ENCODE peak calls at places on chromosomes 16 and 17, in four cellular contexts. E is CD8-positive, alpha-beta T cell; O is PC-9; D is lower leg skin. W is an unnamed sample.

GRCh38 chr16:61194573-61194972 is 841.7 kb downstream of the CDH8 start:
- DNase-seq in E (no peak), O (no peak), D (no peak), W (no peak)

GRCh38 chr17:43768382-43768781 is 9.8 kb upstream of the SOST start:
- DNase-seq in D (peak), E (no peak), O (no peak), W (no peak)

GRCh38 chr16:55567382-55567781 is 898 bp downstream of the CAPNS2 start:
- DNase-seq in E (no peak), O (no peak), D (no peak), W (no peak)

GRCh38 chr17:29133146-29133713 is 47.0 kb downstream of the MYO18A start:
- DNase-seq in D (no peak), O (peak), E (no peak), W (peak)

GRCh38 chr17:73647331-73647730 is 3.1 kb upstream of the SDK2 start:
- DNase-seq in D (no peak), O (no peak), E (no peak), W (no peak)

GRCh38 chr16:88427376-88427775 is 25.7 kb upstream of the ZFPM1 start:
- DNase-seq in E (no peak), D (no peak), O (no peak), W (no peak)

GRCh38 chr16:24980077-24980793 is 34.9 kb downstream of the ARHGAP17 start:
- DNase-seq in D (no peak), E (no peak), O (peak), W (peak)

GRCh38 chr17:4944163-4944553 is 4.1 kb downstream of the RNF167 start:
- DNase-seq in E (peak), D (no peak), O (no peak), W (no peak)

GRCh38 chr17:66576473-66576872 is 258.4 kb upstream of the CACNG5 start:
- DNase-seq in E (no peak), O (no peak), D (no peak), W (no peak)

GRCh38 chr16:83954577-83955016 is 1.6 kb downstream of the OSGIN1 start:
- DNase-seq in E (no peak), D (peak), O (peak), W (peak)

GRCh38 chr17:75151893-75152292 is 2.4 kb downstream of the JPT1 start:
- DNase-seq in O (no peak), E (no peak), D (no peak), W (peak)

GRCh38 chr16:78240459-78241222 is 141.2 kb downstream of the WWOX start:
- DNase-seq in E (no peak), D (no peak), O (peak), W (peak)

GRCh38 chr17:21043296-21044232 is 753 bp upstream of the USP22 start:
- DNase-seq in O (peak), D (peak), E (peak), W (peak)

GRCh38 chr17:5695480-5695879 is 111.2 kb upstream of the NLRP1 start:
- DNase-seq in D (no peak), O (no peak), E (no peak), W (no peak)

GRCh38 chr17:5000237-5000639 is 2.5 kb downstream of the KIF1C start:
- DNase-seq in O (no peak), D (peak), E (no peak), W (no peak)

GRCh38 chr17:44693609-44694008 is 4.0 kb upstream of the CCDC43 start:
- DNase-seq in E (no peak), O (no peak), D (no peak), W (no peak)

GRCh38 chr16:66548068-66548467 is 1.9 kb downstream of the TK2 start:
- DNase-seq in E (no peak), D (no peak), O (no peak), W (no peak)

GRCh38 chr16:27508476-27508875 is 41.2 kb downstream of the GTF3C1 start:
- DNase-seq in O (no peak), E (no peak), D (no peak), W (no peak)

GRCh38 chr17:60231234-60231633 is 81.5 kb downstream of the CA4 start:
- DNase-seq in O (no peak), E (no peak), D (no peak), W (peak)

GRCh38 chr17:32158870-32159585 is 16.7 kb downstream of the RHOT1 start:
- DNase-seq in E (no peak), D (no peak), O (no peak), W (no peak)

GRCh38 chr17:67993153-67993997 is 2.9 kb downstream of the C17orf58 start:
- DNase-seq in E (peak), O (peak), D (peak), W (peak)

GRCh38 chr16:4322121-4323035 is 6.5 kb downstream of the GLIS2 start:
- DNase-seq in E (no peak), D (no peak), O (no peak), W (no peak)

GRCh38 chr17:74904687-74905409 is 11.4 kb upstream of the FADS6 start:
- DNase-seq in E (no peak), O (no peak), D (no peak), W (no peak)

GRCh38 chr16:57042157-57043111 is 49.9 kb upstream of the CPNE2 start:
- DNase-seq in O (no peak), E (peak), D (no peak), W (no peak)

GRCh38 chr17:1431631-1432104 is 24.4 kb downstream of the CRK start:
- DNase-seq in D (no peak), E (no peak), O (no peak), W (no peak)

GRCh38 chr17:49730078-49730786 is 22.5 kb upstream of the SLC35B1 start:
- DNase-seq in O (no peak), E (no peak), D (peak), W (no peak)

GRCh38 chr16:12900599-12901203 is 697 bp upstream of the SHISA9 start:
- DNase-seq in O (no peak), D (no peak), E (no peak), W (no peak)

GRCh38 chr16:12896562-12896961 is 4.8 kb upstream of the SHISA9 start:
- DNase-seq in E (no peak), O (peak), D (no peak), W (peak)

GRCh38 chr16:12901204-12901596 is 198 bp upstream of the SHISA9 start:
- DNase-seq in O (peak), D (no peak), E (no peak), W (no peak)

GRCh38 chr16:12899529-12900168 is 1.7 kb upstream of the SHISA9 start:
- DNase-seq in D (no peak), E (no peak), O (peak), W (peak)

DNA sequence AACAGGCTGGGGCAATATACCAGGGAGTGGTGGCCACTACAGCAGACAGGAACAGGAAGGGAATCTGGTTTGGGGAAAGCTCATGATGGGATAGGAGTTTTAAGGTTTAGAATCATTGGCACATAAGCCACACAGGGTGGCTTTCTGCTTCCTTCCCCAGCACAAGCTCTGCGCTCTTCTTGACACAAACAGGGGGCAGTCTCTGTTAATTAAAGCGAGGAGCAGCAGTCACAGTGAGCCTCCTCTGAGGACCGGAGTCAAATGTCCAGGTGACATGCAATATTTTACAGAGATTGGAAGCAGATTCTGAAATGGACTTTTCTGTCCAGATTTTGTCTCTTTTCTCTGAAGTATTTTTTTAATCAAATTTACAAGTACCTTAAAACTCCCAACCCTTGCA is 2.8 kb upstream of the SHISA9 start:
- DNase-seq in O (peak), E (no peak), D (no peak), W (no peak)
- TF ChIP-seq CTCF in O (peak), E (no peak), D (no peak), W (no peak)

GRCh38 chr17:15143524-15143923 is 121.6 kb downstream of the PMP22 start:
- DNase-seq in O (no peak), E (no peak), D (no peak), W (no peak)
- TF ChIP-seq CTCF in O (no peak), E (no peak), D (no peak), W (peak)

DNA sequence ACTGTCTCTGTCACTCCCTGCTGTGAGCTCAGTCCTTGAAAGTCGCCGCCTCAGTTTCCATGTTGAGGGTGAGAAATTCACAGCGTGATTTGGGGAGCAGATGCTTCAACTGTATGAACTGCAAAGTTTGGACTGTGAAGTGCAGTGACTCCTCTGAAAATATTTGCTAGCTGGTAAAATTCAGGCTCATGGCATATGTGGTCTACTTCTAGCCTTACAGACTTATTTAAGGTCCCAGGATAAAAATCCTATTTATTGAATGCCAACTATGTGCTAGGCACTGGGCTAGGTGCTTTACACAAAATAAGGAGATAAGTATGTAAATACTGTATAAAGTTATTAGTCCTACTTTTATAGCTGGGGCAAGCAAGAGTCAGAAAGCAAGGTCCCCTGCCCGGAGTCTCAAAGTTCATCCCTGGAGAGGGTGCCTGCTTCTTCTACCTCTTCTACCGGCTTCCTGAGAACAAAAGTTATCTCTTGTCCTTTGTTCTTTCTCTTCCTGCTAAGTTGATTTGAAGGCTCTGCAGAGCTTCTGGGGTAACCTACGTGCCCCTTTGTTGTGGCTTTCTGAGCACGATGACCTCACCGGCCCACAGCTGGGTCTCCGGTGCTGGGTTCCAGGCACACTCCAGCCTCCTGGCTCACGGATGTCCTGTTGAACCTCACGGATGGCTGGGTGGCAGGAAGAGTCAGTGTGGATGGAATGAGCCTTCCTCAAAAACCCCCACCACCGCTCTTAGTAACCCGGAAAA is 116.2 kb downstream of the SOCS1 start:
- DNase-seq in E (peak), D (no peak), O (no peak), W (no peak)
- TF ChIP-seq CTCF in E (no peak), D (no peak), O (no peak), W (no peak)

GRCh38 chr17:16872836-16873653 is 98.9 kb downstream of the TNFRSF13B start:
- DNase-seq in E (peak), O (no peak), D (no peak), W (peak)
- TF ChIP-seq CTCF in E (peak), O (peak), D (no peak), W (peak)

GRCh38 chr17:14393723-14394122 is 92.8 kb downstream of the HS3ST3B1 start:
- DNase-seq in D (no peak), O (no peak), E (no peak), W (no peak)
- TF ChIP-seq CTCF in D (no peak), O (no peak), E (no peak), W (no peak)

DNA sequence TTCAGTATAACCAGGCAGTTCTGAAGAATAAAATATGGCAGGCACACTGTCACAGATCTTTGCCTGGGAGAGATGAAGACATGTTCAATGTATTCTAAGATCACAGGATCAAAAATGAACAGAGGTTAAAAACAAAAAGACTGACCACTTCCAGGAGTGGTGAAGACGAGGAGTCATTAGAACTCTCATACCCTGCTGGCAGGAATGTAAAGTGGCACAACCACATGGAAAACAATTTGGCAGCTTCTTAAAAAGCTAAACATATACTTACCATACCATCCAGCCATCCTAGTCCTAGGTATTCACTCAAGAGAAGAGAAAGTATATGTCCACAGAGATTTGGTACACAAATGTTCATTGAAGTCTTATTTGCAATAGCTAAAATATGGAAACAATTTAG is 406.3 kb downstream of the NPIPA8 start:
- DNase-seq in O (no peak), E (no peak), D (no peak), W (no peak)
- TF ChIP-seq CTCF in O (no peak), E (no peak), D (no peak), W (no peak)

GRCh38 chr17:17708816-17709215 is 27.6 kb downstream of the RAI1 start:
- DNase-seq in O (no peak), E (no peak), D (no peak), W (no peak)

GRCh38 chr17:17708301-17708700 is 27.0 kb downstream of the RAI1 start:
- DNase-seq in D (no peak), E (no peak), O (no peak), W (no peak)

GRCh38 chr17:17703608-17703919 is 22.3 kb downstream of the RAI1 start:
- DNase-seq in D (no peak), E (no peak), O (no peak), W (no peak)

GRCh38 chr17:17704931-17705330 is 23.7 kb downstream of the RAI1 start:
- DNase-seq in O (no peak), E (no peak), D (no peak), W (no peak)

GRCh38 chr17:17706140-17707060 is 25.1 kb downstream of the RAI1 start:
- DNase-seq in D (no peak), O (no peak), E (no peak), W (no peak)
- TF ChIP-seq CTCF in D (no peak), O (no peak), E (no peak), W (no peak)

GRCh38 chr16:50381679-50382440 is 13.1 kb upstream of the BRD7 start:
- DNase-seq in E (no peak), O (no peak), D (no peak), W (no peak)
- TF ChIP-seq CTCF in E (no peak), O (peak), D (no peak), W (peak)

DNA sequence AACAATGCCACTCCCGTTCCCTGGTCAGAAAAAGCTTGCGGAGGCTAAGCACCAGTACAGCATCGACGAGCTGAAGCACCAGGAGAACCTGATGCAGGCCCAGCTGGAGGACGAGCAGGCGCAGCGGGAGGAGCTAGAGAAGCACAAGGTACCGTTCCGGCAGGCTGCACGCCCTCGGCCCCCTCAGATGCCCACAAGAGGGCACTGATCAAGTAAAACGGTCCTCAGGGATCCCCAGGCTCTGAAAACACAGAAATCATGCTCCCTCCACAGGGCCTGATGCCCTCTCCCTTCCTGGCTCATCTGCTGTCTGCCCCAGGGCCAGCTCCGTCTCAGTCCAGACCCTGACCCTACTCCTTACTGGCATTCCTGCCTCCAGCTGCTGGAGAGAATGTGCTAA is 21.6 kb downstream of the DRC3 start:
- DNase-seq in O (no peak), D (no peak), E (peak), W (peak)
- TF ChIP-seq CTCF in O (peak), D (no peak), E (peak), W (peak)

DNA sequence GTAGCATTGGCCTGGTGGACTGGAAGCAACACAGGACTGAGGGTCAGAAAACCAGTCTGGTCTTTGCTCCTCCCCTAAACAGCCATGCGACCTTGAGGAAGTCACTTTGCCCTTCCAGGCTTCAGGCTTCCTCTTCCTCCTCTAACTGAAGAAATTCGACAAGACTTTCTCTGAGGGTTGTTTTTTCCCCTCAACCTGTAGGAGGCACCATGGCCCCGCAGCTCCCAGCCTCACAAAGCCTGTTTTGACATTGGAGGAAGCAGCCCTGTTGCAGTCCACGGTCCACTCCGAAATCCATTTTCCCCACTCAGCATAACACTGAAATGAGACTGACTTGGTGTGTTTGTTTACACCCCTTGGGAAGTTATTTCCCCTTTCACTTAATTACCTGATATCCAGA is 41.2 kb upstream of the PIRT start:
- DNase-seq in E (no peak), D (no peak), O (no peak), W (peak)
- TF ChIP-seq CTCF in E (no peak), D (no peak), O (no peak), W (peak)

W was measured in PC-3.